ENCODE peak calls at places on chromosomes 5 and 9, in seven cellular contexts. I is K562, H is NT2/D1, Z is HepG2, V is SK-N-SH, S is H1, R is GM12878. M is an unnamed sample.

GRCh38 chr9:37988041-37988440 is 81.0 kb downstream of the SHB start:
- DNase-seq in I (no peak), S (no peak), R (no peak), H (no peak), V (no peak), Z (no peak), M (no peak)

GRCh38 chr5:93929146-93929545 is 187.7 kb upstream of the POU5F2 start:
- DNase-seq in I (no peak), R (no peak), H (no peak), Z (no peak), S (no peak), V (no peak), M (no peak)

GRCh38 chr9:88694625-88695024 is 159.6 kb downstream of the NXNL2 start:
- DNase-seq in I (no peak), S (no peak), V (no peak), Z (no peak), R (no peak), H (no peak), M (no peak)

GRCh38 chr5:118791986-118792734 is 196.2 kb downstream of the DTWD2 start:
- DNase-seq in I (peak), R (peak), H (peak), S (no peak), Z (peak), V (peak), M (peak)

GRCh38 chr5:58259685-58260152 is 200.2 kb downstream of the PLK2 start:
- DNase-seq in S (no peak), H (peak), I (no peak), R (no peak), Z (peak), V (no peak), M (peak)

GRCh38 chr5:76162335-76162734 is 79.2 kb downstream of the SV2C start:
- DNase-seq in R (no peak), S (no peak), I (no peak), Z (no peak), H (no peak), V (no peak), M (no peak)

GRCh38 chr9:115158666-115159481 is 40.9 kb upstream of the TNC start:
- DNase-seq in S (no peak), I (no peak), R (no peak), V (peak), Z (no peak), H (no peak), M (no peak)

GRCh38 chr5:65611524-65611923 is 12.6 kb downstream of the TRIM23 start:
- DNase-seq in R (no peak), V (no peak), S (no peak), Z (peak), H (no peak), I (no peak), M (no peak)

GRCh38 chr5:9545959-9546851 is at the start of gene SEMA5A:
- DNase-seq in Z (no peak), S (peak), R (no peak), V (peak), I (peak), H (no peak), M (no peak)

GRCh38 chr9:104682642-104683041 is 11.7 kb upstream of the OR13D1 start:
- DNase-seq in R (peak), I (peak), S (no peak), V (peak), H (peak), Z (peak), M (peak)

GRCh38 chr9:120890415-120891254 is 13.6 kb upstream of the PHF19 start:
- DNase-seq in Z (no peak), V (no peak), S (no peak), H (no peak), R (no peak), I (no peak), M (no peak)

GRCh38 chr5:124176692-124177091 is 569.7 kb downstream of the ZNF608 start:
- DNase-seq in V (no peak), H (no peak), I (no peak), S (no peak), R (no peak), Z (no peak), M (no peak)

GRCh38 chr9:79166005-79166404 is 405.8 kb upstream of the TLE4 start:
- DNase-seq in R (no peak), I (no peak), S (no peak), V (no peak), Z (no peak), H (no peak), M (no peak)
- TF ChIP-seq YY1 in R (no peak), I (no peak), S (no peak), V (no peak), Z (no peak), H (no peak), M (no peak)

GRCh38 chr5:168427224-168427623 is 59.0 kb upstream of the RARS1 start:
- DNase-seq in H (no peak), V (no peak), S (no peak), R (no peak), I (no peak), Z (no peak), M (no peak)
- TF ChIP-seq YY1 in H (no peak), V (no peak), S (no peak), R (no peak), I (no peak), Z (no peak), M (no peak)

DNA sequence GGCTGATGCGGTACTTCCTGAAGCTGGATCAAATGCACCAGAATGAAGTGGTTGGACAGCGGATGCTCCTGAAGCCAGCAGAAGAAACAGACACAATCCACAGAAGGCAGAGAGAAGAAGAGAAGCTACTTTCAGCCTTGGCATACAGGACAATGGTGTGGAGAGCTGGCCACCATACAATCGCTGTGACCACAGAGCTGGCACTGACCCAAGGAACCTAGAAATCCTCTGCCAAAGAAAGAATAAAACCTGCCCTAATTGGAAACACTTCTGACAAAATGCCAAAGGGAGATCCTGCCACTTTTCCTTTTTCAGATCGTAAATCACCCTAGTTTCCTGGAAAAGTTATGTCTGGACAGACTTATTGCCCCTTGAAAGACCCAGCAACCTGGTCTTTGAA is 77.8 kb downstream of the BAAT start:
- DNase-seq in H (no peak), Z (no peak), V (no peak), R (no peak), I (no peak), S (no peak), M (no peak)
- TF ChIP-seq YY1 in H (no peak), Z (no peak), V (no peak), R (no peak), I (no peak), S (no peak), M (no peak)

DNA sequence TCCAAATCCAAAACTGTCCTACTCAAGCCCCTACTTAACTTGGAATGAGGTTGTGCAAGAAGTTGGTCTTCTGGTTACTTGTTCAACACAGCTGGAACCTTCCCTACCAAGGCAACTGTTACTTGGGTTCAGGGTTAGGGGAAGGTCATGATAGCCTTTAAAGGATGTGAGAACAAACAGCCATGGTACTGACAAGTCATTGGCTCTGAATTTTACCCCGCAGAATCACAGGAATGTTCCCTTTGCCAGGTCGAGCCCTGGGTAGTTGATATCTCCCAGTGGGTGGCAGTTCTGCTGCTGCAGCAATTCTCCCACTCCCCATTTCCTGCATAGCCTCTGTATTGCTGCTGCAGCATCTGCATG is 396.1 kb upstream of the MPDZ start:
- DNase-seq in I (no peak), R (no peak), S (no peak), V (no peak), Z (no peak), H (no peak), M (no peak)
- TF ChIP-seq YY1 in I (no peak), R (no peak), S (no peak), V (no peak), Z (no peak), H (no peak), M (no peak)